ENCODE peak calls at places on chromosome 6, in four cellular contexts. U is PC-9, G is vagina, H is stomach. R is an unnamed sample. For H3K4me1 and H3K36me3, the result is how much of the 10 kb centered on the place peaks cover.

GRCh38 chr6:35980991-35981645 is 43.3 kb downstream of the SLC26A8 start:
- DNase-seq in U (no peak), G (no peak), H (no peak), R (no peak)

GRCh38 chr6:100378576-100378975 is 86.1 kb downstream of the SIM1 start:
- DNase-seq in U (no peak), G (no peak), H (no peak), R (no peak)

GRCh38 chr6:15065603-15066002 is 180.3 kb upstream of the JARID2 start:
- DNase-seq in U (no peak), G (no peak), H (no peak), R (no peak)

GRCh38 chr6:42254505-42254904 is 36.8 kb upstream of the MRPS10 start:
- DNase-seq in U (no peak), G (no peak), H (no peak), R (no peak)

GRCh38 chr6:100620085-100620484 is 155.4 kb upstream of the SIM1 start:
- DNase-seq in U (no peak), G (no peak), H (no peak), R (no peak)

GRCh38 chr6:170388113-170388512 is 81.6 kb downstream of the FAM120B start:
- DNase-seq in U (no peak), G (no peak), H (no peak), R (peak)

GRCh38 chr6:658244-658643 is 1.3 kb upstream of the HUS1B start:
- DNase-seq in U (no peak), G (no peak), H (no peak), R (no peak)

GRCh38 chr6:6919173-6919572 is 188.6 kb upstream of the RREB1 start:
- DNase-seq in U (no peak), G (no peak), H (no peak), R (no peak)

GRCh38 chr6:157045831-157046454 is 268.8 kb downstream of the ARID1B start:
- DNase-seq in U (no peak), G (no peak), H (no peak), R (no peak)

GRCh38 chr6:13715444-13715883 is 3.8 kb upstream of the RANBP9 start:
- DNase-seq in U (peak), G (no peak), H (no peak), R (no peak)

GRCh38 chr6:138188278-138188923 is 26.7 kb downstream of the ARFGEF3 start:
- DNase-seq in U (peak), G (no peak), H (peak), R (peak)

GRCh38 chr6:80523029-80523428 is 416.6 kb downstream of the BCKDHB start:
- DNase-seq in U (no peak), G (no peak), H (no peak), R (no peak)

GRCh38 chr6:14544689-14545088 is 427.1 kb downstream of the CD83 start:
- DNase-seq in U (no peak), G (no peak), H (no peak), R (no peak)

GRCh38 chr6:149137594-149137993 is 179.9 kb upstream of the TAB2 start:
- DNase-seq in U (no peak), G (no peak), H (no peak), R (peak)

GRCh38 chr6:1039191-1039590 is 272.7 kb upstream of the FOXQ1 start:
- DNase-seq in U (peak), G (no peak), H (peak), R (peak)

GRCh38 chr6:21601932-21602390 is 8.4 kb downstream of the SOX4 start:
- DNase-seq in U (no peak), G (no peak), H (no peak), R (no peak)

GRCh38 chr6:14932485-14933178 is 313.2 kb upstream of the JARID2 start:
- DNase-seq in U (no peak), G (no peak), H (no peak), R (no peak)

GRCh38 chr6:1781152-1781848 is 171.6 kb downstream of the FOXC1 start:
- DNase-seq in U (no peak), G (no peak), H (no peak), R (no peak)

GRCh38 chr6:43231053-43231452 is 1.8 kb upstream of the DNPH1 start:
- DNase-seq in U (no peak), G (no peak), H (no peak), R (no peak)

GRCh38 chr6:88358846-88359245 is 192.7 kb upstream of the CNR1 start:
- DNase-seq in U (no peak), G (no peak), H (no peak), R (no peak)

GRCh38 chr6:10202581-10202980 is 212.3 kb downstream of the TFAP2A start:
- DNase-seq in U (no peak), G (no peak), H (no peak), R (no peak)

GRCh38 chr6:38346291-38347079 is 293.2 kb downstream of the BTBD9 start:
- DNase-seq in U (no peak), G (no peak), H (no peak), R (no peak)

GRCh38 chr6:149046164-149046821 is 271.2 kb upstream of the TAB2 start:
- DNase-seq in U (no peak), G (no peak), H (no peak), R (no peak)

GRCh38 chr6:56642366-56643261 is at the start of gene DST:
- DNase-seq in U (peak), G (no peak), H (no peak), R (no peak)

GRCh38 chr6:53347250-53347920 is 1.4 kb downstream of the ELOVL5 start:
- DNase-seq in U (peak), G (no peak), H (no peak), R (peak)

GRCh38 chr6:42197574-42198362 is 3.0 kb upstream of the GUCA1B start:
- DNase-seq in U (no peak), G (no peak), H (peak), R (no peak)

GRCh38 chr6:99810942-99811633 is 182.9 kb downstream of the MCHR2 start:
- DNase-seq in U (no peak), G (no peak), H (no peak), R (no peak)

GRCh38 chr6:133835901-133836300 is 53.0 kb upstream of the TCF21 start:
- DNase-seq in U (no peak), G (no peak), H (no peak), R (no peak)

GRCh38 chr6:3746696-3747095 is 4.8 kb downstream of the PXDC1 start:
- DNase-seq in U (no peak), G (no peak), H (no peak), R (no peak)

GRCh38 chr6:56693246-56693607 is 50.5 kb upstream of the DST start:
- DNase-seq in U (no peak), G (no peak), H (peak), R (peak)

GRCh38 chr6:15551798-15552197 is 111.0 kb downstream of the DTNBP1 start:
- DNase-seq in U (no peak), G (no peak), H (no peak), R (peak)

GRCh38 chr6:21164768-21165326 is 428.7 kb upstream of the SOX4 start:
- DNase-seq in U (no peak), G (no peak), H (no peak), R (no peak)

GRCh38 chr6:80454661-80455365 is 348.3 kb downstream of the BCKDHB start:
- DNase-seq in U (no peak), G (no peak), H (no peak), R (no peak)

GRCh38 chr6:163768905-163769304 is 354.4 kb downstream of the QKI start:
- DNase-seq in U (no peak), G (no peak), H (no peak), R (no peak)

DNA sequence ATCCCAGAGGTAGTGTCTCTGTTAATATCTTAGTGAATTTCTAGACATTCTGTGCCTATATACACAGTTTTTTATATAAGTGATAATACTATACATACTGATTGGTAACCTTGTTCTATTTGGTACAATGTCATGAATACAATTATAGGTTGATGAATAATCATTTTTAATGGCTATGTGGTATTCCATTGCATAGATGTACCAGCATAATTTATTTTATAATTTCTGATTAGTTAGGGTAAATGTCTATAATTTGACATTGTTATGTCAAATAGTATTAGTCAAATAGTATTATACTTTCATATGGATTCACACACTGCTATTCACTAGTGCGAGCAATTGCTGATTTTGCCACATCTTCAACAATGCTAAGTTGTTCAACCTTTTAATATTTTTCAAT is 110.8 kb upstream of the SCGN start:
- DNase-seq in U (no peak), G (no peak), H (no peak), R (no peak)
- H3K4me1 ChIP-seq in U (under half), G (under half), H (under half), R (under half)

GRCh38 chr6:144434308-144434990 is 149.3 kb downstream of the UTRN start:
- DNase-seq in U (peak), G (no peak), H (no peak), R (no peak)
- H3K36me3 ChIP-seq in U (under half), G (under half), H (under half), R (under half)

GRCh38 chr6:31799781-31800180 is 4.2 kb upstream of the VARS1 start:
- DNase-seq in U (no peak), G (no peak), H (no peak), R (no peak)
- H3K4me1 ChIP-seq in U (under half), G (under half), H (under half), R (under half)

DNA sequence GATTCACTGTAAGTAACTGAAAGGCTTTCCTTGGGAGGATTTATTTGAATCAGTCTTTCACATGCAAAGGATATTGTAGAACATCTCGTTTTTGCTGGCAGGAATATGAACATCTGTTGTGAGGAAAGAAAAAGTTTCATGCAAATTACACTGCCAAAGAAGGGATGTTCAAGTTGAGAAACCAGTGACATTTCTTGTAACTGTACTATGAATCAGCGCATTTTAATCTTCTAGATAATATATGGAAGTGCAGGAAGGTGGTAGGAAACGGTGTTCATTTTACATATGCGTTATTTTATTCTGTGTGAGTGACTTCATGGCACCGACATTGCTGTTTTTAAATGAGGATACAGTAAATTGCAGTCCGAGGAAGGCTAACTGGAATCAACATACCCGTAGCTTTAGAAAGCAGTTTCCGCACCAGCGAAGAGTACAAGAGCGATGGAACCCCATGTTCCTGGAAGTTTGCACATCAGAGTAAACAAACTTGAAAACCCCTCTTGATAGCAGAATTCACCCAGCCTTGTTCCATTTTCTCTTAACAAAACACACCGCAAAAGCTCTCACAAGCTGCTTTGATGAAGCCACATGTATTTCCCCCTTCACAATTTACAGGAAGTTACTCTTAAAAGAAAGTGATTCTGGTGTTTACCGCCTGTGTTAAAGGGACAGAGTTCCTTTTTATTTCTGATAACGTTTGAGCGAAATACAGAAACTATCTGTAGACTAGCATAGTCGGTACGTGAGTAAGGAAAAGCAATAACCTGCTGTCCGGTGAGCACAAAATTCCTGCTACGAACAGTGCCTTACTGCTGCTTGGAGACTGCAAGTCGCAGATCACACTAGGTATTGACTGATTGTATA is 11.5 kb downstream of the PRDM1 start:
- DNase-seq in U (no peak), G (no peak), H (no peak), R (no peak)
- H3K36me3 ChIP-seq in U (under half), G (under half), H (under half), R (under half)

DNA sequence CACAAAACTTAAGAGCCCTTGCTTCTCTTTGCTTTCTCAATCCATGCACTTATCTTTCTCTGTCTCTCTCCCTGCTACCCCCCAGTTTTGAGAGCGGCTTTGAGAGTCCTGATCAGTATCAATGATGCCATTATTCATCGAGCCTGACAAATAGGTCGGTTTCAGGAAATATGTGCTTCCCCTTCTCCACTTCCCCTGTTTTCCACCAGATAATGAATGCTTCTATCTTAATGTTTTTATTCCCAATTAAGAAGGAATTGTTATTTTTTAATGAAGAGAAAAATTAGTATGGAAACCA is 117.7 kb downstream of the KIF13A start:
- DNase-seq in U (no peak), G (no peak), H (no peak), R (no peak)
- H3K4me1 ChIP-seq in U (under half), G (half or more), H (half or more), R (under half)